ENCODE peak calls at places on chromosomes 6 and 20, in nine cellular contexts. One of them, this sample, is unnamed.

GRCh38 chr6:55276745-55277627 is 50.3 kb upstream of the GFRAL start:
- DNase-seq in heart right ventricle: peak
- DNase-seq in amniotic stem cell: peak
- DNase-seq in breast epithelium: no peak
- DNase-seq in NCI-H446: peak
- DNase-seq in T follicular helper cell: no peak
- DNase-seq in GM06990: peak
- DNase-seq in COR-L47: peak
- DNase-seq in heart left ventricle: peak
- DNase-seq in this sample: no peak

GRCh38 chr6:74899416-74899815 is 306.4 kb downstream of the COL12A1 start:
- DNase-seq in GM06990: no peak
- DNase-seq in COR-L47: no peak
- DNase-seq in NCI-H446: no peak
- DNase-seq in heart right ventricle: no peak
- DNase-seq in heart left ventricle: no peak
- DNase-seq in breast epithelium: no peak
- DNase-seq in amniotic stem cell: no peak
- DNase-seq in T follicular helper cell: no peak
- DNase-seq in this sample: no peak

GRCh38 chr20:24701027-24701426 is 231.6 kb downstream of the SYNDIG1 start:
- DNase-seq in NCI-H446: no peak
- DNase-seq in T follicular helper cell: no peak
- DNase-seq in heart left ventricle: no peak
- DNase-seq in heart right ventricle: no peak
- DNase-seq in COR-L47: no peak
- DNase-seq in amniotic stem cell: no peak
- DNase-seq in GM06990: no peak
- DNase-seq in breast epithelium: no peak
- DNase-seq in this sample: no peak

GRCh38 chr6:14316911-14317535 is 199.5 kb downstream of the CD83 start:
- DNase-seq in T follicular helper cell: no peak
- DNase-seq in breast epithelium: no peak
- DNase-seq in amniotic stem cell: no peak
- DNase-seq in COR-L47: peak
- DNase-seq in heart left ventricle: no peak
- DNase-seq in NCI-H446: no peak
- DNase-seq in heart right ventricle: no peak
- DNase-seq in GM06990: no peak
- DNase-seq in this sample: no peak

GRCh38 chr6:87907521-87907920 is 140.1 kb upstream of the SPACA1 start:
- DNase-seq in T follicular helper cell: no peak
- DNase-seq in GM06990: no peak
- DNase-seq in heart left ventricle: no peak
- DNase-seq in NCI-H446: no peak
- DNase-seq in breast epithelium: no peak
- DNase-seq in heart right ventricle: no peak
- DNase-seq in COR-L47: no peak
- DNase-seq in amniotic stem cell: no peak
- DNase-seq in this sample: no peak

GRCh38 chr20:53734006-53734688 is 140.5 kb upstream of the ZNF217 start:
- DNase-seq in amniotic stem cell: no peak
- DNase-seq in NCI-H446: no peak
- DNase-seq in COR-L47: no peak
- DNase-seq in T follicular helper cell: no peak
- DNase-seq in heart left ventricle: no peak
- DNase-seq in GM06990: no peak
- DNase-seq in breast epithelium: no peak
- DNase-seq in heart right ventricle: no peak
- DNase-seq in this sample: no peak

GRCh38 chr6:100461273-100461919 is 3.3 kb downstream of the SIM1 start:
- DNase-seq in heart left ventricle: no peak
- DNase-seq in GM06990: no peak
- DNase-seq in amniotic stem cell: no peak
- DNase-seq in COR-L47: no peak
- DNase-seq in breast epithelium: no peak
- DNase-seq in NCI-H446: no peak
- DNase-seq in T follicular helper cell: no peak
- DNase-seq in heart right ventricle: no peak
- DNase-seq in this sample: no peak

GRCh38 chr6:89254569-89254968 is 37.4 kb upstream of the GABRR1 start:
- DNase-seq in amniotic stem cell: no peak
- DNase-seq in GM06990: no peak
- DNase-seq in heart right ventricle: no peak
- DNase-seq in T follicular helper cell: no peak
- DNase-seq in heart left ventricle: no peak
- DNase-seq in NCI-H446: no peak
- DNase-seq in COR-L47: no peak
- DNase-seq in breast epithelium: no peak
- DNase-seq in this sample: no peak

GRCh38 chr6:7787137-7787575 is 61.3 kb downstream of the BMP6 start:
- DNase-seq in NCI-H446: no peak
- DNase-seq in COR-L47: no peak
- DNase-seq in GM06990: no peak
- DNase-seq in heart left ventricle: peak
- DNase-seq in breast epithelium: no peak
- DNase-seq in T follicular helper cell: no peak
- DNase-seq in amniotic stem cell: no peak
- DNase-seq in heart right ventricle: peak
- DNase-seq in this sample: no peak

GRCh38 chr20:23143986-23144695 is 58.0 kb upstream of the CD93 start:
- DNase-seq in amniotic stem cell: no peak
- DNase-seq in T follicular helper cell: no peak
- DNase-seq in breast epithelium: no peak
- DNase-seq in COR-L47: no peak
- DNase-seq in NCI-H446: no peak
- DNase-seq in heart right ventricle: no peak
- DNase-seq in heart left ventricle: no peak
- DNase-seq in GM06990: no peak
- DNase-seq in this sample: no peak

GRCh38 chr6:47098570-47098993 is 56.5 kb upstream of the ADGRF1 start:
- DNase-seq in heart left ventricle: no peak
- DNase-seq in heart right ventricle: no peak
- DNase-seq in T follicular helper cell: no peak
- DNase-seq in amniotic stem cell: no peak
- DNase-seq in COR-L47: no peak
- DNase-seq in breast epithelium: no peak
- DNase-seq in NCI-H446: no peak
- DNase-seq in GM06990: no peak
- DNase-seq in this sample: no peak

GRCh38 chr20:4563534-4563933 is 158.2 kb upstream of the PRND start:
- DNase-seq in COR-L47: no peak
- DNase-seq in GM06990: no peak
- DNase-seq in amniotic stem cell: peak
- DNase-seq in T follicular helper cell: no peak
- DNase-seq in heart left ventricle: no peak
- DNase-seq in breast epithelium: no peak
- DNase-seq in NCI-H446: no peak
- DNase-seq in heart right ventricle: no peak
- DNase-seq in this sample: no peak

This sample was measured in D721Med.